ENCODE peak calls at places on chromosomes 16 and 17, in eight cellular contexts. I, N, X, V, B, Q, C and O are unnamed samples.

GRCh38 chr16:30609002-30609927 is 924 bp downstream of the ZNF689 start:
- DNase-seq in V (no peak), I (peak; percentile 71), C (peak; percentile 59), Q (no peak), B (peak; percentile 69), N (peak; percentile 56), X (peak; percentile 83), O (peak; percentile 28)

GRCh38 chr17:81126281-81127132 is 38.8 kb upstream of the PVALEF start:
- DNase-seq in Q (no peak), C (no peak), N (no peak), B (no peak), V (no peak), X (no peak), I (no peak), O (no peak)

GRCh38 chr17:55433629-55434422 is 12.2 kb upstream of the MMD start:
- DNase-seq in Q (peak; percentile 93), N (peak; percentile 70), B (no peak), X (no peak), C (no peak), I (no peak), V (no peak), O (peak; percentile 99)

GRCh38 chr17:8707591-8708453 is 36.8 kb downstream of the CCDC42 start:
- DNase-seq in B (peak; percentile 81), Q (no peak), N (peak; percentile 22), X (peak; percentile 72), I (peak; percentile 64), C (no peak), V (no peak), O (peak; percentile 2)

GRCh38 chr16:22789281-22789945 is 24.5 kb upstream of the HS3ST2 start:
- DNase-seq in X (no peak), V (no peak), C (no peak), Q (peak; percentile 78), I (no peak), N (no peak), B (no peak), O (peak; percentile 63)

GRCh38 chr16:28569011-28569410 is 15.3 kb downstream of the SGF29 start:
- DNase-seq in Q (no peak), B (no peak), C (no peak), V (no peak), I (no peak), X (no peak), N (no peak), O (no peak)

GRCh38 chr16:13448346-13448745 is 471.6 kb upstream of the ERCC4 start:
- DNase-seq in N (no peak), V (no peak), Q (no peak), I (no peak), C (no peak), X (no peak), B (no peak), O (no peak)

GRCh38 chr16:73966851-73967250 is 329.8 kb upstream of the PSMD7 start:
- DNase-seq in V (no peak), I (no peak), N (no peak), X (no peak), B (no peak), Q (no peak), C (no peak), O (no peak)

GRCh38 chr17:50540485-50541401 is 6.2 kb upstream of the SPATA20 start:
- DNase-seq in N (no peak), V (no peak), B (no peak), X (no peak), C (no peak), Q (no peak), I (no peak), O (no peak)

DNA sequence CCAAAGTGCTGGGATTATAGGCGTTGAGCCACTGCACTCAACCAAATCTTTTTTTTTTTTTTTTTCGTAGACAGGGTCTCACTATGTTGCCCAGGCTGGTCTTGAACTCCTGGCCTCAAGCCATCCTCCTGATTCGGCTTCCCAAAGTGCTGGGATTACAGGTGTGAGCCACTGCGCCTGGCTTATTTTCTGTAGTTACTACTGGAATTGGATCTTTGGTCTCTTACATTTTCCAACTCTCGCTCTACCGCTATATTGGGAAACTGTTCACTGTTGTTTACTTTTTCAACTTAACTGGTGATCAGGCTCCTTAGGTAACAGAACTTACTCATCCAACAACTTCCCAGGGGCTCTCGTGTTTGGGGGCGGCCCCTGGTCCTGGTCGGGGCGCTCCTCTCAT is 14.1 kb downstream of the ZNF200 start:
- DNase-seq in Q (no peak), X (no peak), I (no peak), B (no peak), N (no peak), V (no peak), C (no peak), O (no peak)
- H3K9me3 ChIP-seq in Q (peaks cover 36% of the 10 kb centered on the region), X (peaks cover 5% of the 10 kb centered on the region), I (peaks cover 23% of the 10 kb centered on the region), B (peaks cover 44% of the 10 kb centered on the region), N (peaks cover 42% of the 10 kb centered on the region), V (peaks cover 88% of the 10 kb centered on the region), C (peaks cover 22% of the 10 kb centered on the region), O (peaks cover 18% of the 10 kb centered on the region)

GRCh38 chr16:79077391-79077790 is 523.1 kb downstream of the MAF start:
- DNase-seq in C (no peak), X (no peak), B (no peak), N (no peak), I (no peak), Q (no peak), V (no peak), O (no peak)
- H3K27ac ChIP-seq in C (no peak overlapping the region), X (no peak overlapping the region), B (no peak overlapping the region), N (no peak overlapping the region), I (no peak overlapping the region), Q (no peak overlapping the region), V (no peak overlapping the region), O (no peak overlapping the region)

GRCh38 chr17:22510504-22510903 is 818.2 kb downstream of the KCNJ18 start:
- DNase-seq in I (no peak), C (no peak), Q (no peak), V (no peak), X (no peak), N (no peak), B (no peak), O (no peak)

GRCh38 chr17:22511431-22511830 is 819.1 kb downstream of the KCNJ18 start:
- DNase-seq in Q (no peak), C (no peak), N (peak; percentile 8), I (no peak), B (no peak), X (no peak), V (no peak), O (no peak)

GRCh38 chr17:22512506-22512905 is 820.2 kb downstream of the KCNJ18 start:
- DNase-seq in B (no peak), X (no peak), I (no peak), N (peak; percentile 18), Q (no peak), C (no peak), V (no peak), O (no peak)

GRCh38 chr17:22512997-22513538 is 820.7 kb downstream of the KCNJ18 start:
- DNase-seq in X (no peak), V (no peak), I (no peak), C (no peak), Q (no peak), N (peak; percentile 34), B (no peak), O (no peak)

DNA sequence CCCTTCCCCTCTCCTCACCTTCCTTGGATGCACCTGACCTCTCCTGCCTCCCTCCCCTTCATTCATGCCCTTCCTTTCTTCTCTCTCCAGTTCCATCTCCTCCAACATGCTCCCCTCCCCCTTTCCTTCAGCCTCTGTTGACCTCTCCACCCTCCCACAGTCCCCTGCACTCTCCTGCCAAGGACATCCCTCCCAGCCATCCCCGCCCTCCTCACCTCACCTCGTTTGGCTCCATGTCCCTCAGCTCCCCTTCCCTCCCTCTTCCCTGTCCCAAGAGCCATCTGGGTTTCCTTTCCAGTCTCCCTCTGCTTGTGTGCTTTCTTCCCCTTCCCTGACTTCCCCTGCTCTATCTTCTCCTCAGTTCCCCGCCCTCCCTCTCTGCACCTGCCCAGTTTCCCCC is 819.7 kb downstream of the KCNJ18 start:
- DNase-seq in X (no peak), C (no peak), Q (no peak), N (peak; percentile 17), B (no peak), I (no peak), V (no peak), O (no peak)
- H3K9me3 ChIP-seq in X (no peaks in the 10 kb centered on the region), C (no peaks in the 10 kb centered on the region), Q (peaks cover 35% of the 10 kb centered on the region), N (no peaks in the 10 kb centered on the region), B (no peaks in the 10 kb centered on the region), I (no peaks in the 10 kb centered on the region), V (peaks cover 40% of the 10 kb centered on the region), O (peaks cover 4% of the 10 kb centered on the region)

GRCh38 chr16:27398894-27399853 is 2.8 kb upstream of the IL21R start:
- DNase-seq in Q (no peak), B (no peak), I (no peak), X (no peak), N (no peak), C (no peak), V (no peak), O (no peak)
- H3K27ac ChIP-seq in Q (no peak overlapping the region), B (no peak overlapping the region), I (no peak overlapping the region), X (no peak overlapping the region), N (no peak overlapping the region), C (no peak overlapping the region), V (no peak overlapping the region), O (no peak overlapping the region)

GRCh38 chr17:82943751-82944150 is 103.9 kb upstream of the ZNF750 start:
- DNase-seq in X (peak; percentile 14), C (no peak), Q (no peak), I (no peak), N (no peak), B (no peak), V (no peak), O (no peak)
- H3K9me3 ChIP-seq in X (peaks cover 2% of the 10 kb centered on the region), C (no peaks in the 10 kb centered on the region), Q (peaks cover 34% of the 10 kb centered on the region), I (peaks cover 3% of the 10 kb centered on the region), N (peaks cover 26% of the 10 kb centered on the region), B (peaks cover 32% of the 10 kb centered on the region), V (peaks cover 52% of the 10 kb centered on the region), O (no peaks in the 10 kb centered on the region)

GRCh38 chr16:8736123-8736680 is 61.2 kb downstream of the TMEM186 start:
- DNase-seq in X (no peak), I (no peak), Q (no peak), N (no peak), C (no peak), B (no peak), V (no peak), O (no peak)
- H3K27ac ChIP-seq in X (no peak overlapping the region), I (no peak overlapping the region), Q (no peak overlapping the region), N (no peak overlapping the region), C (no peak overlapping the region), B (no peak overlapping the region), V (no peak overlapping the region), O (no peak overlapping the region)

GRCh38 chr16:71441348-71441781 is 489 bp downstream of the TLE7 start:
- DNase-seq in I (no peak), C (no peak), V (no peak), B (no peak), X (no peak), N (no peak), Q (no peak), O (no peak)
- H3K9me3 ChIP-seq in I (peaks cover 7% of the 10 kb centered on the region), C (no peaks in the 10 kb centered on the region), V (peaks cover 63% of the 10 kb centered on the region), B (peaks cover 22% of the 10 kb centered on the region), X (peaks cover 2% of the 10 kb centered on the region), N (peaks cover 28% of the 10 kb centered on the region), Q (peaks cover 30% of the 10 kb centered on the region), O (no peaks in the 10 kb centered on the region)

GRCh38 chr17:56835259-56835575 is 1.3 kb downstream of the DGKE start:
- DNase-seq in Q (no peak), X (no peak), N (no peak), C (no peak), B (no peak), I (no peak), V (no peak), O (no peak)
- H3K27ac ChIP-seq in Q (peak overlapping the region; percentile 0), X (no peak overlapping the region), N (no peak overlapping the region), C (peak overlapping the region; percentile 81), B (no peak overlapping the region), I (no peak overlapping the region), V (peak overlapping the region; percentile 77), O (no peak overlapping the region)

GRCh38 chr16:59748531-59748930 is 1014.4 kb upstream of the GOT2 start:
- DNase-seq in Q (no peak), C (no peak), N (no peak), B (no peak), V (no peak), X (no peak), I (no peak), O (no peak)
- H3K9me3 ChIP-seq in Q (no peaks in the 10 kb centered on the region), C (no peaks in the 10 kb centered on the region), N (no peaks in the 10 kb centered on the region), B (no peaks in the 10 kb centered on the region), V (no peaks in the 10 kb centered on the region), X (no peaks in the 10 kb centered on the region), I (no peaks in the 10 kb centered on the region), O (no peaks in the 10 kb centered on the region)